ENCODE peak calls at places on chromosome 14, in eight cellular contexts. One of them, this sample, is unnamed.

GRCh38 chr14:37466003-37466622 is 128.9 kb downstream of the FOXA1 start:
- DNase-seq in ovary: no peak
- DNase-seq in neural progenitor cell: no peak
- DNase-seq in dorsolateral prefrontal cortex: no peak
- DNase-seq in GM13977: no peak
- DNase-seq in sigmoid colon: no peak
- DNase-seq in putamen: no peak
- DNase-seq in endodermal cell: no peak
- DNase-seq in this sample: no peak

GRCh38 chr14:33014710-33015109 is 76.0 kb downstream of the NPAS3 start:
- DNase-seq in ovary: no peak
- DNase-seq in neural progenitor cell: peak; percentile 4
- DNase-seq in dorsolateral prefrontal cortex: no peak
- DNase-seq in GM13977: no peak
- DNase-seq in sigmoid colon: no peak
- DNase-seq in putamen: no peak
- DNase-seq in endodermal cell: no peak
- DNase-seq in this sample: peak; percentile 2

GRCh38 chr14:22131749-22132476 is 457.1 kb downstream of the DAD1 start:
- DNase-seq in ovary: no peak
- DNase-seq in neural progenitor cell: peak; percentile 24
- DNase-seq in dorsolateral prefrontal cortex: no peak
- DNase-seq in GM13977: no peak
- DNase-seq in sigmoid colon: no peak
- DNase-seq in putamen: no peak
- DNase-seq in endodermal cell: peak; percentile 81
- DNase-seq in this sample: peak; percentile 72

GRCh38 chr14:45698462-45699134 is 445.6 kb upstream of the MIS18BP1 start:
- DNase-seq in ovary: no peak
- DNase-seq in neural progenitor cell: no peak
- DNase-seq in dorsolateral prefrontal cortex: no peak
- DNase-seq in GM13977: no peak
- DNase-seq in sigmoid colon: no peak
- DNase-seq in putamen: no peak
- DNase-seq in endodermal cell: no peak
- DNase-seq in this sample: no peak

GRCh38 chr14:74085828-74086227 is 1.1 kb downstream of the LIN52 start:
- DNase-seq in ovary: no peak
- DNase-seq in neural progenitor cell: no peak
- DNase-seq in dorsolateral prefrontal cortex: no peak
- DNase-seq in GM13977: peak; percentile 54
- DNase-seq in sigmoid colon: no peak
- DNase-seq in putamen: no peak
- DNase-seq in endodermal cell: no peak
- DNase-seq in this sample: no peak

GRCh38 chr14:39617537-39617936 is 185.3 kb upstream of the FBXO33 start:
- DNase-seq in ovary: no peak
- DNase-seq in neural progenitor cell: no peak
- DNase-seq in dorsolateral prefrontal cortex: no peak
- DNase-seq in GM13977: no peak
- DNase-seq in sigmoid colon: no peak
- DNase-seq in putamen: no peak
- DNase-seq in endodermal cell: no peak
- DNase-seq in this sample: no peak

GRCh38 chr14:96748371-96748770 is 48.8 kb upstream of the VRK1 start:
- DNase-seq in ovary: no peak
- DNase-seq in neural progenitor cell: no peak
- DNase-seq in dorsolateral prefrontal cortex: no peak
- DNase-seq in GM13977: no peak
- DNase-seq in sigmoid colon: peak; percentile 48
- DNase-seq in putamen: no peak
- DNase-seq in endodermal cell: no peak
- DNase-seq in this sample: no peak

GRCh38 chr14:69891422-69891821 is 12.2 kb downstream of the SMOC1 start:
- DNase-seq in ovary: no peak
- DNase-seq in neural progenitor cell: peak; percentile 41
- DNase-seq in dorsolateral prefrontal cortex: no peak
- DNase-seq in GM13977: no peak
- DNase-seq in sigmoid colon: no peak
- DNase-seq in putamen: no peak
- DNase-seq in endodermal cell: peak; percentile 67
- DNase-seq in this sample: peak; percentile 46

GRCh38 chr14:99687284-99688209 is 3.4 kb downstream of the CYP46A1 start:
- DNase-seq in ovary: peak; percentile 5
- DNase-seq in neural progenitor cell: peak; percentile 52
- DNase-seq in dorsolateral prefrontal cortex: no peak
- DNase-seq in GM13977: no peak
- DNase-seq in sigmoid colon: peak; percentile 57
- DNase-seq in putamen: no peak
- DNase-seq in endodermal cell: peak; percentile 90
- DNase-seq in this sample: peak; percentile 82

GRCh38 chr14:80483331-80483730 is 272.0 kb upstream of the DIO2 start:
- DNase-seq in ovary: no peak
- DNase-seq in neural progenitor cell: no peak
- DNase-seq in dorsolateral prefrontal cortex: no peak
- DNase-seq in GM13977: no peak
- DNase-seq in sigmoid colon: no peak
- DNase-seq in putamen: no peak
- DNase-seq in endodermal cell: no peak
- DNase-seq in this sample: no peak

GRCh38 chr14:66918527-66918926 is 270.7 kb upstream of the GARIN2 start:
- DNase-seq in ovary: no peak
- DNase-seq in neural progenitor cell: no peak
- DNase-seq in dorsolateral prefrontal cortex: no peak
- DNase-seq in GM13977: no peak
- DNase-seq in sigmoid colon: no peak
- DNase-seq in putamen: no peak
- DNase-seq in endodermal cell: no peak
- DNase-seq in this sample: no peak

GRCh38 chr14:61498811-61499210 is 177.4 kb downstream of the PRKCH start:
- DNase-seq in ovary: no peak
- DNase-seq in neural progenitor cell: no peak
- DNase-seq in dorsolateral prefrontal cortex: no peak
- DNase-seq in GM13977: no peak
- DNase-seq in sigmoid colon: no peak
- DNase-seq in putamen: no peak
- DNase-seq in endodermal cell: no peak
- DNase-seq in this sample: no peak

GRCh38 chr14:93731753-93732152 is 56.5 kb downstream of the PRIMA1 start:
- DNase-seq in ovary: no peak
- DNase-seq in neural progenitor cell: no peak
- DNase-seq in dorsolateral prefrontal cortex: no peak
- DNase-seq in GM13977: no peak
- DNase-seq in sigmoid colon: no peak
- DNase-seq in putamen: no peak
- DNase-seq in endodermal cell: no peak
- DNase-seq in this sample: no peak

GRCh38 chr14:100386846-100387245 is 63.7 kb downstream of the SLC25A47 start:
- DNase-seq in ovary: no peak
- DNase-seq in neural progenitor cell: no peak
- DNase-seq in dorsolateral prefrontal cortex: no peak
- DNase-seq in GM13977: no peak
- DNase-seq in sigmoid colon: no peak
- DNase-seq in putamen: no peak
- DNase-seq in endodermal cell: no peak
- DNase-seq in this sample: no peak

This sample was measured in GM23338.